ENCODE peak calls at places on chromosome 11, in ten cellular contexts. P is activated CD4-positive, alpha-beta T cell treated with anti-CD3 and anti-CD28 coated beads for 36 hours; L is heart left ventricle; N is chondrocyte; X is HFF-Myc; T is islet precursor cell; W is NCI-H460; D is left lung; I is stimulated activated CD8-positive, alpha-beta memory T cell treated with anti-CD3 and anti-CD28 coated beads, Interleukin-15, amount 100 ng/mL, for 24 hours; E is NCI-H1930. H is an unnamed sample.

GRCh38 chr11:118930152-118930712 is 4.5 kb upstream of the BCL9L start:
- DNase-seq in X (no peak), N (no peak), L (peak; percentile 85), T (peak; percentile 98), I (peak; percentile 75), W (peak; percentile 64), D (peak; percentile 86), P (peak; percentile 93), E (peak; percentile 85), H (peak; percentile 82)

GRCh38 chr11:20367313-20367948 is 3.9 kb downstream of the HTATIP2 start:
- DNase-seq in E (no peak), L (no peak), X (peak; percentile 66), D (no peak), I (no peak), N (no peak), P (peak; percentile 86), W (peak; percentile 71), T (peak; percentile 79), H (no peak)

GRCh38 chr11:89163686-89164085 is 14.0 kb upstream of the TYR start:
- DNase-seq in N (no peak), X (no peak), P (no peak), I (no peak), L (no peak), D (no peak), T (no peak), E (no peak), W (no peak), H (no peak)

GRCh38 chr11:114525682-114526081 is 34.0 kb downstream of the NXPE1 start:
- DNase-seq in D (no peak), T (no peak), N (no peak), I (no peak), X (no peak), L (no peak), E (no peak), P (no peak), W (no peak), H (no peak)

GRCh38 chr11:70540196-70540595 is 141.9 kb downstream of the CTTN start:
- DNase-seq in I (no peak), N (peak; percentile 77), P (no peak), E (no peak), X (no peak), L (peak; percentile 31), T (no peak), W (no peak), D (no peak), H (no peak)

GRCh38 chr11:14248577-14248976 is 110.4 kb downstream of the RRAS2 start:
- DNase-seq in L (no peak), P (no peak), E (no peak), W (no peak), N (no peak), D (no peak), X (no peak), I (no peak), T (no peak), H (no peak)

GRCh38 chr11:44339530-44339883 is 29.6 kb upstream of the ALX4 start:
- DNase-seq in E (no peak), X (no peak), T (no peak), P (no peak), L (no peak), N (no peak), W (no peak), D (no peak), I (no peak), H (no peak)

GRCh38 chr11:67631427-67631826 is 1.7 kb upstream of the NUDT8 start:
- DNase-seq in N (peak; percentile 83), E (no peak), D (peak; percentile 76), X (no peak), L (peak; percentile 67), T (no peak), W (no peak), P (no peak), I (no peak), H (no peak)

GRCh38 chr11:61507962-61508824 is at the start of gene LRRC10B:
- DNase-seq in P (peak; percentile 73), X (no peak), E (peak; percentile 84), T (peak; percentile 91), N (peak; percentile 73), W (no peak), I (peak; percentile 6), L (no peak), D (no peak), H (peak; percentile 45)

GRCh38 chr11:1224491-1225385 is 1.9 kb downstream of the MUC5B start:
- DNase-seq in P (peak; percentile 4), I (no peak), D (peak; percentile 61), E (no peak), X (no peak), L (peak; percentile 39), N (peak; percentile 82), W (no peak), T (peak; percentile 67), H (no peak)

GRCh38 chr11:58592760-58593472 is 14.1 kb downstream of the ZFP91 start:
- DNase-seq in P (peak; percentile 78), T (no peak), L (no peak), E (no peak), X (no peak), D (no peak), I (no peak), N (no peak), W (no peak), H (no peak)

GRCh38 chr11:75499423-75500305 is 26.1 kb downstream of the GDPD5 start:
- DNase-seq in I (no peak), D (no peak), E (no peak), N (no peak), L (no peak), T (peak; percentile 83), W (peak; percentile 14), X (peak; percentile 90), P (no peak), H (no peak)

GRCh38 chr11:111963786-111964385 is 26.7 kb downstream of the DIXDC1 start:
- DNase-seq in E (no peak), X (no peak), I (no peak), D (no peak), T (no peak), N (no peak), L (no peak), W (no peak), P (peak; percentile 43), H (no peak)

GRCh38 chr11:42812960-42813359 is 498.8 kb upstream of the API5 start:
- DNase-seq in P (no peak), I (no peak), X (no peak), D (no peak), T (no peak), N (no peak), L (no peak), W (no peak), E (no peak), H (no peak)

GRCh38 chr11:37110383-37110782 is 512.3 kb upstream of the RAG2 start:
- DNase-seq in I (no peak), N (no peak), P (no peak), E (no peak), W (no peak), X (no peak), D (no peak), T (no peak), L (no peak), H (no peak)

GRCh38 chr11:1868056-1868635 is 15.3 kb downstream of the LSP1 start:
- DNase-seq in T (no peak), N (no peak), L (peak; percentile 35), P (no peak), D (peak; percentile 70), E (no peak), W (no peak), I (no peak), X (no peak), H (no peak)

GRCh38 chr11:14435717-14436116 is 63.9 kb downstream of the COPB1 start:
- DNase-seq in W (no peak), X (no peak), L (no peak), E (no peak), I (no peak), N (no peak), D (no peak), P (no peak), T (peak; percentile 58), H (no peak)

GRCh38 chr11:134501406-134502152 is 89.5 kb upstream of the B3GAT1 start:
- DNase-seq in E (no peak), N (peak; percentile 59), I (no peak), P (no peak), T (no peak), X (no peak), L (no peak), D (no peak), W (no peak), H (no peak)

GRCh38 chr11:102467853-102468580 is 15.5 kb upstream of the TMEM123 start:
- DNase-seq in E (no peak), W (no peak), X (no peak), N (no peak), P (no peak), D (no peak), T (no peak), I (no peak), L (no peak), H (no peak)

GRCh38 chr11:13208921-13209320 is 68.7 kb upstream of the BMAL1 start:
- DNase-seq in L (no peak), D (no peak), P (no peak), I (no peak), E (no peak), T (no peak), W (no peak), X (no peak), N (no peak), H (no peak)

GRCh38 chr11:8671242-8671641 is 11.2 kb downstream of the TRIM66 start:
- DNase-seq in X (peak; percentile 92), E (no peak), P (no peak), D (no peak), W (no peak), I (no peak), T (peak; percentile 72), L (no peak), N (no peak), H (no peak)

GRCh38 chr11:57416436-57416835 is 10.5 kb downstream of the SLC43A3 start:
- DNase-seq in N (no peak), X (no peak), E (no peak), L (no peak), P (no peak), W (no peak), I (no peak), D (no peak), T (no peak), H (no peak)

GRCh38 chr11:72759468-72759867 is 7.3 kb upstream of the ARAP1 start:
- DNase-seq in W (no peak), X (no peak), D (no peak), L (no peak), N (no peak), P (no peak), E (no peak), I (no peak), T (no peak), H (no peak)

GRCh38 chr11:47070769-47071168 is 105.9 kb downstream of the ARFGAP2 start:
- DNase-seq in W (no peak), E (no peak), D (no peak), T (no peak), I (no peak), X (no peak), L (no peak), N (no peak), P (no peak), H (no peak)

GRCh38 chr11:28133146-28133545 is 25.0 kb downstream of the METTL15 start:
- DNase-seq in L (no peak), I (no peak), E (no peak), D (no peak), T (no peak), P (no peak), N (no peak), W (no peak), X (no peak), H (no peak)

GRCh38 chr11:35861191-35861590 is 82.7 kb upstream of the LDLRAD3 start:
- DNase-seq in N (no peak), D (peak; percentile 65), E (no peak), W (no peak), L (no peak), P (no peak), I (no peak), T (no peak), X (no peak), H (no peak)

GRCh38 chr11:1949302-1949701 is 2.2 kb downstream of the MRPL23 start:
- DNase-seq in L (no peak), P (no peak), X (no peak), I (no peak), D (no peak), T (no peak), E (no peak), N (no peak), W (no peak), H (no peak)

GRCh38 chr11:36431429-36432092 is 78.5 kb downstream of the TRAF6 start:
- DNase-seq in E (no peak), P (peak; percentile 80), N (no peak), L (peak; percentile 72), D (no peak), T (peak; percentile 98), W (peak; percentile 34), X (peak; percentile 61), I (no peak), H (no peak)